ENCODE peak calls at places on chromosomes 6 and 20, in five cellular contexts. One of them, this sample, is unnamed. For H3K4me1, the result is how much of the 10 kb centered on the place peaks cover.

GRCh38 chr6:157079277-157079676 is 244.0 kb downstream of the TMEM242 start:
- DNase-seq in H1: no peak
- DNase-seq in tibial nerve: no peak
- DNase-seq in suprapubic skin: no peak
- DNase-seq in A549: no peak
- DNase-seq in this sample: no peak

GRCh38 chr20:24657211-24657610 is 187.8 kb downstream of the SYNDIG1 start:
- DNase-seq in H1: no peak
- DNase-seq in tibial nerve: no peak
- DNase-seq in suprapubic skin: no peak
- DNase-seq in A549: peak
- DNase-seq in this sample: no peak

GRCh38 chr6:110357696-110358535 is at the start of gene METTL24:
- DNase-seq in suprapubic skin: no peak
- DNase-seq in H1: peak
- DNase-seq in A549: no peak
- DNase-seq in tibial nerve: no peak
- DNase-seq in this sample: no peak

GRCh38 chr20:13400453-13400852 is 179.4 kb downstream of the ISM1 start:
- DNase-seq in H1: no peak
- DNase-seq in suprapubic skin: no peak
- DNase-seq in A549: no peak
- DNase-seq in tibial nerve: no peak
- DNase-seq in this sample: no peak

GRCh38 chr6:20840675-20841074 is 306.4 kb downstream of the CDKAL1 start:
- DNase-seq in tibial nerve: no peak
- DNase-seq in A549: no peak
- DNase-seq in suprapubic skin: no peak
- DNase-seq in H1: no peak
- DNase-seq in this sample: no peak

GRCh38 chr20:38842558-38842981 is 37.1 kb downstream of the PPP1R16B start:
- DNase-seq in A549: no peak
- DNase-seq in H1: no peak
- DNase-seq in suprapubic skin: no peak
- DNase-seq in tibial nerve: no peak
- DNase-seq in this sample: peak

GRCh38 chr20:63643499-63643898 is 9.7 kb downstream of the STMN3 start:
- DNase-seq in A549: no peak
- DNase-seq in H1: no peak
- DNase-seq in suprapubic skin: no peak
- DNase-seq in tibial nerve: no peak
- DNase-seq in this sample: no peak

GRCh38 chr20:43238833-43239232 is 49.1 kb upstream of the PTPRT start:
- DNase-seq in A549: peak
- DNase-seq in tibial nerve: no peak
- DNase-seq in suprapubic skin: no peak
- DNase-seq in H1: peak
- DNase-seq in this sample: no peak

GRCh38 chr20:58251979-58252591 is 23.6 kb upstream of the ANKRD60 start:
- DNase-seq in tibial nerve: no peak
- DNase-seq in A549: peak
- DNase-seq in suprapubic skin: no peak
- DNase-seq in H1: no peak
- DNase-seq in this sample: no peak

GRCh38 chr20:38450412-38450975 is 15.4 kb upstream of the SNHG17 start:
- DNase-seq in suprapubic skin: no peak
- DNase-seq in tibial nerve: no peak
- DNase-seq in A549: no peak
- DNase-seq in H1: no peak
- DNase-seq in this sample: no peak

GRCh38 chr6:105291525-105291924 is 111.4 kb downstream of the PREP start:
- DNase-seq in H1: no peak
- DNase-seq in tibial nerve: no peak
- DNase-seq in A549: no peak
- DNase-seq in suprapubic skin: no peak
- DNase-seq in this sample: no peak

GRCh38 chr6:49949062-49949461 is 14.9 kb downstream of the DEFB114 start:
- DNase-seq in H1: no peak
- DNase-seq in tibial nerve: no peak
- DNase-seq in suprapubic skin: no peak
- DNase-seq in A549: no peak
- DNase-seq in this sample: no peak

GRCh38 chr6:159716247-159717086 is 10.8 kb upstream of the WTAP start:
- DNase-seq in suprapubic skin: peak
- DNase-seq in tibial nerve: no peak
- DNase-seq in H1: no peak
- DNase-seq in A549: peak
- DNase-seq in this sample: no peak

DNA sequence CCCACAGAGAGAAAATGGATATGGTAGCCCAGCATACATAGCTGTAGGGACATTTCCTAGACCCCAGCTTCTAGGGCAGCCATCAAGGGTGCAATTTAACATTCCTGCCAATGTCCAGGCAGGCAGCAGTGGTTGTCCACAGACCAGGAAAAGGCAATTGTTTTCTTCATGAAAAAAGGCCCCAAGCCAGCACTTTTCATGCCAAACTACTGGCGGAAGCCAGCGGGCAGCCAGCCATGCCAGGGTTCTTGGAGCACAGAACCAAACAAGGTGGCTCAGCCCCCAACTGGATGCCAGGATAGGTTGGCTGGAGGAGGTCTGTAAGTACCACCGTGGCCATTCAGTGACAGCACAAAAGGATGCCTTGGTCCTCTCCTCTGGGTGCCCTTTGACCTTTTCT is 94.6 kb downstream of the BANF2 start:
- DNase-seq in H1: no peak
- DNase-seq in suprapubic skin: no peak
- DNase-seq in A549: no peak
- DNase-seq in tibial nerve: no peak
- DNase-seq in this sample: no peak
- H3K4me1 ChIP-seq in H1: under half
- H3K4me1 ChIP-seq in suprapubic skin: under half
- H3K4me1 ChIP-seq in A549: under half
- H3K4me1 ChIP-seq in tibial nerve: under half
- H3K4me1 ChIP-seq in this sample: under half

DNA sequence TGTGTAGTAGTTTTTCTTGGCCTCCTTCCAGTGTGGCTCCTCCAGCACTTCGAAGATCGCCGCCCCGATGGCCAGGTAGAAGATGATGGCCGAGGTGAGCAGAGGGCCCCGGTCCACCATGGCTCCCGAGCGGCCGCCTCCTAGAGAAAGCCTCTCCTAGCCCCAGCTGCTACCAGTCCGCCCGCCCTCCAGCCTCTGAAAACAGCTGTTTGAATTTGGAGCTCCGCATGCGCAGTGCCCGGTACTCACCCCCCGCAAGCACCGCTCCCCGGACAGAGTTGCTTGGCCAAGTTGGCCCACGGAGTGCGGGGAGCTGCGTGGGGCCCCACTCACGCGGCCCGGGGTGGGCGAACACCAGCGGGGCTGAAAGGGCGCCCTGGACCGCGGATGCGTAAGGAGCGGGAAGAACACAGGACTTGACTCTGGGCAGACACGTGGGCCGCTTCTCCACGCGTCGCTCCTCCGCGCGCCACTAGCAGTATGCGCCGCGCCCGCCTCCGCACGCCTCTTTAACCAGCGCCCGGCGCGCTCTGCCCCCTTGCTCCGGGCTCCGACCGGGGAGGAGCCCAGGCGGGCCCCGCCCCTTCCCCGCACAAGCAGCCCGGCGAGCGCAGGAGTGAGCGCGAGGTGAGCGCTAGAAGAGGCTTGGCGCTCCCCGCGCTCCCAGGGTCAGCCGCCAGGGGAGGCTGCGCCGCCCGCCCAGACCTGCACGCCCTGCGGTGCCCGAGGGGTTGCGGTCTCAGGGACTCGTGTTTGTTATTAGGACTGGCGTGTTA is at the start of gene KCNK5:
- DNase-seq in suprapubic skin: peak
- DNase-seq in H1: peak
- DNase-seq in A549: peak
- DNase-seq in tibial nerve: peak
- DNase-seq in this sample: peak
- TF ChIP-seq POLR2A in suprapubic skin: no peak
- TF ChIP-seq POLR2A in H1: peak
- TF ChIP-seq POLR2A in A549: peak
- TF ChIP-seq POLR2A in tibial nerve: peak
- TF ChIP-seq POLR2A in this sample: peak

GRCh38 chr6:38639498-38640215 is at the start of gene BTBD9:
- DNase-seq in suprapubic skin: peak
- DNase-seq in H1: peak
- DNase-seq in tibial nerve: peak
- DNase-seq in A549: peak
- DNase-seq in this sample: peak
- TF ChIP-seq EP300 in suprapubic skin: no peak
- TF ChIP-seq EP300 in H1: no peak
- TF ChIP-seq EP300 in tibial nerve: no peak
- TF ChIP-seq EP300 in A549: no peak
- TF ChIP-seq EP300 in this sample: no peak

DNA sequence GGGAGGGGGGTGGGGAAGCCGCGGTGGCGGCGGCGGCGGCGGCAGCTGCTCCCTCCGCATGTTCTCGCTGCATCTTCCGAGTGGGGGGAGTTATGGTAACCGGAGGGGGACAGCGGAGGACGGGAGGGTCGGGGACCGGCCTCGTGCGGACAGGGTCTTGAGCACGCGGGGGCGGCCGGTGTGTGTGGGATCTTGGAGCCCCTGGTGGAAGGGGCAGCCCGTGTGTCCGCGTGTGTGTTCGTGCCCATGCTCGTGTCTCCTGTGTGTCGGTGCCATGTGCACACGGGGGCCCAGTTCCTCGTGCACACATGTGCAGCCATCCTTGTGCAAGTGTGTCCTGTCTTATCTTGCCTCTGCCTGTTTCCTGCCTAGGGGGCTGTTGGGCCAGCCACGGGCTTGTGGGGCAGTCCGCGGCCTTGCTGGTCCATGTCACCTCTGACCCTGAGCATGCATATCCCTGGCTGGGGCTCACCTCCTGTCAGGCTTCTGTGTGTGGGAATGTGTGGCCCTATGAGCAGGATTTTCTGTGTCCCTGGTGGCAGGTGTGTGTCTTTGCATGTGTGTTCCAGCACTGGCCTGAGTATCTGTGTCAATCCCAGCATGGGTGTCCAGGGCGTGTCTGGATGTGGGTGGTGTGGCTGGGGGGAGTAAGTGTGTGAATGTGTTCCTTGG is 8.5 kb downstream of the SYNGAP1 start:
- DNase-seq in suprapubic skin: peak
- DNase-seq in H1: no peak
- DNase-seq in A549: peak
- DNase-seq in tibial nerve: no peak
- DNase-seq in this sample: peak
- H3K4me1 ChIP-seq in suprapubic skin: half or more
- H3K4me1 ChIP-seq in H1: half or more
- H3K4me1 ChIP-seq in A549: under half
- H3K4me1 ChIP-seq in tibial nerve: half or more
- H3K4me1 ChIP-seq in this sample: half or more

GRCh38 chr6:53728570-53729194 is 63.1 kb upstream of the KLHL31 start:
- DNase-seq in H1: peak
- DNase-seq in tibial nerve: no peak
- DNase-seq in A549: peak
- DNase-seq in suprapubic skin: no peak
- DNase-seq in this sample: peak
- TF ChIP-seq POLR2A in H1: no peak
- TF ChIP-seq POLR2A in tibial nerve: no peak
- TF ChIP-seq POLR2A in A549: no peak
- TF ChIP-seq POLR2A in suprapubic skin: no peak
- TF ChIP-seq POLR2A in this sample: no peak

GRCh38 chr6:64527899-64528298 is 892.3 kb downstream of the PHF3 start:
- DNase-seq in A549: no peak
- DNase-seq in suprapubic skin: no peak
- DNase-seq in tibial nerve: no peak
- DNase-seq in H1: no peak
- DNase-seq in this sample: no peak
- TF ChIP-seq EP300 in A549: no peak
- TF ChIP-seq EP300 in suprapubic skin: no peak
- TF ChIP-seq EP300 in tibial nerve: no peak
- TF ChIP-seq EP300 in H1: no peak
- TF ChIP-seq EP300 in this sample: no peak

DNA sequence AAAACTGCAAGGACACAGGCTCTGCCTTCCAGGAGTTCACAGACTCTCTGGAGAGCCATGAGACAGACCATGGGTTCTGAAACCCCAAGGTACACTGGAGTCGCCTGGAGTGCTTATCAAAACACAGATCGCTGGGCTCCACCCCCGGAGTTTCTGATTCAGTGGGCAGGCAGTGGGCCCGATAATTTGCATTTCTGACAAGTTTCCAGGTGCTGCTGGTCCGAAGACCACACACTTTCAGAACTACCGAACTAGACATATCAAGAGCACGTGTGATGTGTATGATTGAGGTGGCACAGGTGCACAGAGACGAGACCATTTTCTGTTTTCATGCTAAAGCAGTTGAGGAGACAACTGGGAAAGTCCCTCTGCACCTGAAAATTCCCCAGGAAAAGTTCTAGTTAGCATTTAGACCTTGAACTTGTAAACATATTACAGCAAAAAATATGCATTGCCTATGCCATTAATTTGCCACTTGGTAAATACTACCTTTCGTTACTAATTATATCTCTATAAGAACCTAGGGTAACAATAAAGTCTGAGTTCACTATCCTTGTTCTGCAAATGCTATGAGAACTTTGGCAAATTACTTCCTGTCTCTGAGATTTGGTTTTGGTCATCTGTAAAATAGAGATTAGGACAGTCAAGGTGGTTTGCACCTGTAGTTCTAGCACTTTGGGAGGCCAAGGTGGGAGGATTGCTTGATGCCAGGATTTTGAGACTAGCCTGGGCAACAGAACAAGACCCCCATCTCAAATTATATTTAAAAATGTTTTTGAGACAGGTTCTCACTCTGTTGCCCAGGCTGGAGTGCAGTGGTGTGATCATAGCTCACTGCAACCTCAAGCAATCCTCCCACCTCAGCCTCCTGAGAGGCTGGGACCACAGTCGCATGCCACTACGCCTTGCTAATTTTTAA is 14.3 kb upstream of the PIM1 start:
- DNase-seq in tibial nerve: no peak
- DNase-seq in A549: no peak
- DNase-seq in H1: no peak
- DNase-seq in suprapubic skin: no peak
- DNase-seq in this sample: peak
- H3K4me1 ChIP-seq in tibial nerve: under half
- H3K4me1 ChIP-seq in A549: under half
- H3K4me1 ChIP-seq in H1: under half
- H3K4me1 ChIP-seq in suprapubic skin: under half
- H3K4me1 ChIP-seq in this sample: under half

GRCh38 chr6:158536891-158537798 is 22.7 kb upstream of the TMEM181 start:
- DNase-seq in A549: no peak
- DNase-seq in suprapubic skin: no peak
- DNase-seq in H1: peak
- DNase-seq in tibial nerve: no peak
- DNase-seq in this sample: peak
- TF ChIP-seq POLR2A in A549: no peak
- TF ChIP-seq POLR2A in suprapubic skin: no peak
- TF ChIP-seq POLR2A in H1: no peak
- TF ChIP-seq POLR2A in tibial nerve: no peak
- TF ChIP-seq POLR2A in this sample: no peak

This sample was measured in transverse colon.